ENCODE peak calls at places on chromosomes 1 and 21, in seven cellular contexts. One of them, this sample, is unnamed.

GRCh38 chr1:193183019-193183643 is 3.3 kb downstream of the B3GALT2 start:
- DNase-seq in GM23248: peak; percentile 69
- DNase-seq in PC-3: peak; percentile 69
- DNase-seq in GM23338: peak; percentile 74
- DNase-seq in HCT116: peak; percentile 51
- DNase-seq in neural progenitor cell: peak; percentile 50
- DNase-seq in fibroblast of lung: peak; percentile 76
- DNase-seq in this sample: peak; percentile 77

GRCh38 chr1:185693654-185694053 is 40.5 kb upstream of the HMCN1 start:
- DNase-seq in fibroblast of lung: no peak
- DNase-seq in PC-3: no peak
- DNase-seq in HCT116: no peak
- DNase-seq in neural progenitor cell: no peak
- DNase-seq in GM23338: no peak
- DNase-seq in GM23248: no peak
- DNase-seq in this sample: no peak

GRCh38 chr1:99445486-99445885 is 181.2 kb downstream of the PLPPR4 start:
- DNase-seq in HCT116: no peak
- DNase-seq in neural progenitor cell: no peak
- DNase-seq in PC-3: no peak
- DNase-seq in GM23338: no peak
- DNase-seq in GM23248: peak; percentile 76
- DNase-seq in fibroblast of lung: peak; percentile 48
- DNase-seq in this sample: no peak

GRCh38 chr1:60066001-60066400 is 7.6 kb downstream of the C1orf87 start:
- DNase-seq in fibroblast of lung: peak; percentile 49
- DNase-seq in GM23338: no peak
- DNase-seq in neural progenitor cell: no peak
- DNase-seq in PC-3: peak; percentile 8
- DNase-seq in HCT116: no peak
- DNase-seq in GM23248: peak; percentile 80
- DNase-seq in this sample: no peak

GRCh38 chr1:87437663-87438295 is 109.1 kb downstream of the LMO4 start:
- DNase-seq in fibroblast of lung: no peak
- DNase-seq in GM23248: no peak
- DNase-seq in neural progenitor cell: no peak
- DNase-seq in PC-3: no peak
- DNase-seq in GM23338: peak; percentile 14
- DNase-seq in HCT116: no peak
- DNase-seq in this sample: no peak

GRCh38 chr21:41973427-41973831 is 19.6 kb upstream of the C2CD2 start:
- DNase-seq in neural progenitor cell: no peak
- DNase-seq in GM23248: no peak
- DNase-seq in fibroblast of lung: no peak
- DNase-seq in GM23338: no peak
- DNase-seq in PC-3: peak; percentile 43
- DNase-seq in HCT116: no peak
- DNase-seq in this sample: no peak

GRCh38 chr1:93810316-93810715 is 68.7 kb downstream of the DNTTIP2 start:
- DNase-seq in PC-3: no peak
- DNase-seq in fibroblast of lung: no peak
- DNase-seq in GM23248: peak; percentile 77
- DNase-seq in HCT116: no peak
- DNase-seq in GM23338: no peak
- DNase-seq in neural progenitor cell: no peak
- DNase-seq in this sample: no peak

GRCh38 chr1:59333626-59334277 is 36.9 kb downstream of the FGGY start:
- DNase-seq in GM23338: no peak
- DNase-seq in fibroblast of lung: no peak
- DNase-seq in GM23248: no peak
- DNase-seq in PC-3: no peak
- DNase-seq in neural progenitor cell: no peak
- DNase-seq in HCT116: no peak
- DNase-seq in this sample: no peak

GRCh38 chr1:161209790-161210409 is 5.2 kb upstream of the FCER1G start:
- DNase-seq in HCT116: peak; percentile 61
- DNase-seq in neural progenitor cell: peak; percentile 90
- DNase-seq in GM23338: peak; percentile 98
- DNase-seq in GM23248: peak; percentile 89
- DNase-seq in PC-3: peak; percentile 92
- DNase-seq in fibroblast of lung: peak; percentile 70
- DNase-seq in this sample: peak; percentile 92

GRCh38 chr1:204410764-204411450 is 710 bp downstream of the PPP1R15B start:
- DNase-seq in fibroblast of lung: peak; percentile 45
- DNase-seq in GM23338: peak; percentile 60
- DNase-seq in neural progenitor cell: peak; percentile 40
- DNase-seq in PC-3: peak; percentile 52
- DNase-seq in HCT116: no peak
- DNase-seq in GM23248: peak; percentile 78
- DNase-seq in this sample: peak; percentile 56

GRCh38 chr21:28118570-28118969 is 874.1 kb downstream of the LTN1 start:
- DNase-seq in neural progenitor cell: no peak
- DNase-seq in fibroblast of lung: no peak
- DNase-seq in GM23338: no peak
- DNase-seq in PC-3: no peak
- DNase-seq in GM23248: no peak
- DNase-seq in HCT116: no peak
- DNase-seq in this sample: no peak

GRCh38 chr1:172964864-172965263 is 85.9 kb downstream of the TNFSF18 start:
- DNase-seq in fibroblast of lung: no peak
- DNase-seq in HCT116: no peak
- DNase-seq in PC-3: peak; percentile 37
- DNase-seq in GM23248: no peak
- DNase-seq in GM23338: no peak
- DNase-seq in neural progenitor cell: no peak
- DNase-seq in this sample: no peak

GRCh38 chr1:212828395-212828794 is 19.1 kb downstream of the SPATA45 start:
- DNase-seq in HCT116: no peak
- DNase-seq in PC-3: no peak
- DNase-seq in fibroblast of lung: no peak
- DNase-seq in neural progenitor cell: no peak
- DNase-seq in GM23248: no peak
- DNase-seq in GM23338: no peak
- DNase-seq in this sample: no peak

GRCh38 chr1:231600461-231600976 is 26.1 kb upstream of the DISC1 start:
- DNase-seq in GM23338: no peak
- DNase-seq in PC-3: no peak
- DNase-seq in GM23248: peak; percentile 48
- DNase-seq in fibroblast of lung: peak; percentile 61
- DNase-seq in neural progenitor cell: no peak
- DNase-seq in HCT116: no peak
- DNase-seq in this sample: peak; percentile 31

GRCh38 chr1:203349757-203350522 is 982 bp downstream of the FMOD start:
- DNase-seq in PC-3: no peak
- DNase-seq in GM23248: no peak
- DNase-seq in HCT116: no peak
- DNase-seq in fibroblast of lung: no peak
- DNase-seq in GM23338: no peak
- DNase-seq in neural progenitor cell: no peak
- DNase-seq in this sample: peak; percentile 72

GRCh38 chr1:217620814-217621213 is 10.1 kb downstream of the GPATCH2 start:
- DNase-seq in HCT116: no peak
- DNase-seq in GM23338: no peak
- DNase-seq in neural progenitor cell: peak; percentile 21
- DNase-seq in GM23248: no peak
- DNase-seq in PC-3: no peak
- DNase-seq in fibroblast of lung: no peak
- DNase-seq in this sample: no peak

GRCh38 chr1:91619881-91620280 is 119.2 kb downstream of the CDC7 start:
- DNase-seq in GM23338: no peak
- DNase-seq in fibroblast of lung: no peak
- DNase-seq in GM23248: peak; percentile 60
- DNase-seq in HCT116: no peak
- DNase-seq in PC-3: no peak
- DNase-seq in neural progenitor cell: no peak
- DNase-seq in this sample: no peak

GRCh38 chr1:200206340-200206739 is 178.8 kb downstream of the NR5A2 start:
- DNase-seq in neural progenitor cell: no peak
- DNase-seq in HCT116: no peak
- DNase-seq in PC-3: peak; percentile 97
- DNase-seq in GM23248: peak; percentile 90
- DNase-seq in fibroblast of lung: peak; percentile 45
- DNase-seq in GM23338: no peak
- DNase-seq in this sample: no peak

GRCh38 chr1:171877711-171878110 is 36.4 kb downstream of the DNM3 start:
- DNase-seq in fibroblast of lung: no peak
- DNase-seq in HCT116: no peak
- DNase-seq in PC-3: no peak
- DNase-seq in GM23248: peak; percentile 66
- DNase-seq in GM23338: no peak
- DNase-seq in neural progenitor cell: no peak
- DNase-seq in this sample: no peak

GRCh38 chr1:235918481-235918880 is 51.8 kb upstream of the LYST start:
- DNase-seq in HCT116: no peak
- DNase-seq in GM23338: no peak
- DNase-seq in PC-3: no peak
- DNase-seq in GM23248: no peak
- DNase-seq in neural progenitor cell: no peak
- DNase-seq in fibroblast of lung: no peak
- DNase-seq in this sample: no peak

DNA sequence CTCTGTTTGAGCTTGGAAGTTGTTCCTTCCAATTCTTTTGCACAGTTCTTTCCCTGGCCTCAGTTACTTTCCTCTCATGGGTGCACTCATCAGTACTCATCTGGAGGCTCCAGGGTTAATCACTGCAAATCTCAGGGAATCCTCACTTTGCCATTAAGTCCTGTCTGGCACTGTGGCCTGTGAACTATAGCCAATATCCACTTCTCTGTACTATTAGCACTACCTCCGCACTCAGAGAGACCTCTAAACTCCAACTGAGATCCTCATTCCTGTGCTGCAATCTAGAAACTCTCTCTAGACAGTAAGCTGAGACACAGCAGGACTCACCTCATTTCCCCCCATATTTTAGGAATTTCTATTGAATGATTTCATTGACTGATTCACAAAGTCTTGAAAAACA is 311.3 kb downstream of the NCAM2 start:
- DNase-seq in PC-3: no peak
- DNase-seq in GM23338: no peak
- DNase-seq in fibroblast of lung: no peak
- DNase-seq in HCT116: no peak
- DNase-seq in GM23248: no peak
- DNase-seq in neural progenitor cell: no peak
- DNase-seq in this sample: no peak
- H4K20me1 ChIP-seq in PC-3: no peaks in the 10 kb centered on the region
- H4K20me1 ChIP-seq in GM23338: no peaks in the 10 kb centered on the region
- H4K20me1 ChIP-seq in fibroblast of lung: no peaks in the 10 kb centered on the region
- H4K20me1 ChIP-seq in HCT116: no peaks in the 10 kb centered on the region
- H4K20me1 ChIP-seq in GM23248: no peaks in the 10 kb centered on the region
- H4K20me1 ChIP-seq in neural progenitor cell: no peaks in the 10 kb centered on the region
- H4K20me1 ChIP-seq in this sample: no peaks in the 10 kb centered on the region

DNA sequence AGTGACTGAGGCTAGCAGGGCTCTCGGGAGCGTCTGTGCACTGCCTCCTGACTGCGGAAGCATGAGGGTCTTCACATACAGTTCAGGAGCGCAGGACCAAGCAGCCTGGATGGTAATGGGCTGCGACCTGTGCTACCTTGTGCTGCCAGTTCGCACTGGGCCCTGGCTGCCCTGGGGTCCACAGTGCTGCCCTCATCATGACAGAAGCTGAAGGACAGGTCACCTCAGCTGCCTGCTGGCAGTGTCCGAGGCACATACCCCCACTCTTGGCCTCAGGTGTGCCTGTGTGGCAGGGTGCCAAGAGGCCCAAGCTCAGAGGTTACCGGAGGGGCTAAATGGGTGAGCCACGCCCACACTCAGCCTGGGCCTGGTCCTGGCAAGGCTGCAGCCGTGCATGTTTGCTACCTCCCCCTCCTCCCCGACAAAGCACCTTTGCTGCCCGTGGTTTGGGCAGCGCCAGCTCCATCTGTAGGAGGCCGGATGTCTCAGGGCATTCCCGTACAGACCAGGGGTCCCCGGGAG is 4.4 kb downstream of the JMJD4 start:
- DNase-seq in fibroblast of lung: no peak
- DNase-seq in PC-3: no peak
- DNase-seq in HCT116: no peak
- DNase-seq in GM23248: no peak
- DNase-seq in neural progenitor cell: no peak
- DNase-seq in GM23338: no peak
- DNase-seq in this sample: no peak
- H4K20me1 ChIP-seq in fibroblast of lung: no peaks in the 10 kb centered on the region
- H4K20me1 ChIP-seq in PC-3: no peaks in the 10 kb centered on the region
- H4K20me1 ChIP-seq in HCT116: no peaks in the 10 kb centered on the region
- H4K20me1 ChIP-seq in GM23248: no peaks in the 10 kb centered on the region
- H4K20me1 ChIP-seq in neural progenitor cell: peaks cover 29% of the 10 kb centered on the region
- H4K20me1 ChIP-seq in GM23338: no peaks in the 10 kb centered on the region
- H4K20me1 ChIP-seq in this sample: peaks cover 3% of the 10 kb centered on the region

GRCh38 chr21:37472581-37472980 is 106.0 kb downstream of the DYRK1A start:
- DNase-seq in HCT116: no peak
- DNase-seq in fibroblast of lung: no peak
- DNase-seq in PC-3: no peak
- DNase-seq in neural progenitor cell: no peak
- DNase-seq in GM23248: no peak
- DNase-seq in GM23338: no peak
- DNase-seq in this sample: no peak

GRCh38 chr21:37469441-37469840 is 102.9 kb downstream of the DYRK1A start:
- DNase-seq in HCT116: no peak
- DNase-seq in PC-3: no peak
- DNase-seq in neural progenitor cell: no peak
- DNase-seq in GM23248: no peak
- DNase-seq in fibroblast of lung: no peak
- DNase-seq in GM23338: no peak
- DNase-seq in this sample: no peak

GRCh38 chr21:37463083-37463780 is 96.7 kb downstream of the DYRK1A start:
- DNase-seq in fibroblast of lung: peak; percentile 85
- DNase-seq in neural progenitor cell: peak; percentile 37
- DNase-seq in GM23248: peak; percentile 79
- DNase-seq in PC-3: peak; percentile 63
- DNase-seq in HCT116: peak; percentile 37
- DNase-seq in GM23338: peak; percentile 47
- DNase-seq in this sample: peak; percentile 33

GRCh38 chr21:37462087-37462861 is 95.7 kb downstream of the DYRK1A start:
- DNase-seq in PC-3: no peak
- DNase-seq in GM23248: no peak
- DNase-seq in fibroblast of lung: no peak
- DNase-seq in GM23338: peak; percentile 48
- DNase-seq in neural progenitor cell: peak; percentile 63
- DNase-seq in HCT116: no peak
- DNase-seq in this sample: no peak

DNA sequence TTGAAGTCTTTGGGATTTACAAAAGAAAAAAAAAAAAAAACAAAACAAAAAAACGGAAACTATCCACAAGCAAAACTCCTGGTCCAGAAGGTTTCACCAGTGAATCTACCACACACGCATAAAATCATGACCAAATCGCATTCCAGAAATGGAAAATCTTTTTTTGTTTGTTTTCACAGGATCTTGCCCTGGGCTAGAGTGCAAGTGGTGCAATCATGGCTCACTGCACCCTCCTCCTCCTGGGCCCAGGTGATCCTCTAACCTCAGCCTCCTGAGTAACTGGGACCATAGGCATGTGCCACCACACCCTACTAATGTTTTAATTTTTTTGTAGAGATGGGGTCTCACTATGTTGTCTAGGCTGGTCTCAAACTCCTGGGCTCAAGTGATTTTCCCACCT is 100.5 kb downstream of the DYRK1A start:
- DNase-seq in GM23338: no peak
- DNase-seq in PC-3: no peak
- DNase-seq in GM23248: no peak
- DNase-seq in HCT116: no peak
- DNase-seq in neural progenitor cell: no peak
- DNase-seq in fibroblast of lung: no peak
- DNase-seq in this sample: no peak
- H4K20me1 ChIP-seq in GM23338: peaks cover 34% of the 10 kb centered on the region
- H4K20me1 ChIP-seq in PC-3: peaks cover 46% of the 10 kb centered on the region
- H4K20me1 ChIP-seq in GM23248: peaks cover 23% of the 10 kb centered on the region
- H4K20me1 ChIP-seq in HCT116: peaks cover 8% of the 10 kb centered on the region
- H4K20me1 ChIP-seq in neural progenitor cell: peaks cover 56% of the 10 kb centered on the region
- H4K20me1 ChIP-seq in fibroblast of lung: peaks cover 3% of the 10 kb centered on the region
- H4K20me1 ChIP-seq in this sample: peaks cover 92% of the 10 kb centered on the region

GRCh38 chr1:198268784-198269183 is 112.0 kb downstream of the NEK7 start:
- DNase-seq in HCT116: no peak
- DNase-seq in fibroblast of lung: no peak
- DNase-seq in neural progenitor cell: no peak
- DNase-seq in PC-3: no peak
- DNase-seq in GM23248: no peak
- DNase-seq in GM23338: no peak
- DNase-seq in this sample: no peak
- H4K20me1 ChIP-seq in HCT116: no peaks in the 10 kb centered on the region
- H4K20me1 ChIP-seq in fibroblast of lung: no peaks in the 10 kb centered on the region
- H4K20me1 ChIP-seq in neural progenitor cell: no peaks in the 10 kb centered on the region
- H4K20me1 ChIP-seq in PC-3: no peaks in the 10 kb centered on the region
- H4K20me1 ChIP-seq in GM23248: no peaks in the 10 kb centered on the region
- H4K20me1 ChIP-seq in GM23338: no peaks in the 10 kb centered on the region
- H4K20me1 ChIP-seq in this sample: no peaks in the 10 kb centered on the region

This sample was measured in hepatocyte.